ENCODE peak calls at places on chromosomes 1 and 21, in four cellular contexts. P is HepG2, N is K562, L is SK-N-SH. V is an unnamed sample.

GRCh38 chr1:189708674-189709073 is 769.0 kb downstream of the BRINP3 start:
- DNase-seq in P (no peak), N (no peak), L (peak), V (peak)

GRCh38 chr1:28773105-28773504 is 36.4 kb downstream of the YTHDF2 start:
- DNase-seq in P (no peak), N (peak), L (no peak), V (no peak)

GRCh38 chr1:204592246-204592948 is 76.2 kb downstream of the MDM4 start:
- DNase-seq in P (no peak), N (no peak), L (no peak), V (no peak)

GRCh38 chr1:153773004-153773921 is 1.9 kb upstream of the SLC27A3 start:
- DNase-seq in P (no peak), N (no peak), L (no peak), V (no peak)

GRCh38 chr1:183908095-183908494 is 103.2 kb downstream of the RGL1 start:
- DNase-seq in P (no peak), N (no peak), L (no peak), V (no peak)

GRCh38 chr1:66084442-66084841 is 291.7 kb downstream of the PDE4B start:
- DNase-seq in P (no peak), N (peak), L (no peak), V (no peak)

GRCh38 chr21:31755027-31755426 is 23.1 kb upstream of the SCAF4 start:
- DNase-seq in P (no peak), N (no peak), L (no peak), V (no peak)

GRCh38 chr1:231636157-231636556 is 9.6 kb downstream of the DISC1 start:
- DNase-seq in P (peak), N (no peak), L (no peak), V (no peak)

GRCh38 chr1:111032295-111032897 is 68.7 kb upstream of the LRIF1 start:
- DNase-seq in P (peak), N (peak), L (peak), V (peak)

GRCh38 chr1:212701910-212702309 is 2.3 kb upstream of the BATF3 start:
- DNase-seq in P (no peak), N (no peak), L (no peak), V (no peak)

GRCh38 chr1:185733818-185734709 is at the start of gene HMCN1:
- DNase-seq in P (peak), N (peak), L (peak), V (peak)

GRCh38 chr1:81802601-81803422 is 2.1 kb downstream of the ADGRL2 start:
- DNase-seq in P (no peak), N (no peak), L (peak), V (no peak)

GRCh38 chr1:28199328-28200233 is 23.1 kb upstream of the PTAFR start:
- DNase-seq in P (no peak), N (peak), L (no peak), V (no peak)

GRCh38 chr1:179876289-179876715 is 1.3 kb downstream of the TOR1AIP2 start:
- DNase-seq in P (peak), N (no peak), L (no peak), V (no peak)

DNA sequence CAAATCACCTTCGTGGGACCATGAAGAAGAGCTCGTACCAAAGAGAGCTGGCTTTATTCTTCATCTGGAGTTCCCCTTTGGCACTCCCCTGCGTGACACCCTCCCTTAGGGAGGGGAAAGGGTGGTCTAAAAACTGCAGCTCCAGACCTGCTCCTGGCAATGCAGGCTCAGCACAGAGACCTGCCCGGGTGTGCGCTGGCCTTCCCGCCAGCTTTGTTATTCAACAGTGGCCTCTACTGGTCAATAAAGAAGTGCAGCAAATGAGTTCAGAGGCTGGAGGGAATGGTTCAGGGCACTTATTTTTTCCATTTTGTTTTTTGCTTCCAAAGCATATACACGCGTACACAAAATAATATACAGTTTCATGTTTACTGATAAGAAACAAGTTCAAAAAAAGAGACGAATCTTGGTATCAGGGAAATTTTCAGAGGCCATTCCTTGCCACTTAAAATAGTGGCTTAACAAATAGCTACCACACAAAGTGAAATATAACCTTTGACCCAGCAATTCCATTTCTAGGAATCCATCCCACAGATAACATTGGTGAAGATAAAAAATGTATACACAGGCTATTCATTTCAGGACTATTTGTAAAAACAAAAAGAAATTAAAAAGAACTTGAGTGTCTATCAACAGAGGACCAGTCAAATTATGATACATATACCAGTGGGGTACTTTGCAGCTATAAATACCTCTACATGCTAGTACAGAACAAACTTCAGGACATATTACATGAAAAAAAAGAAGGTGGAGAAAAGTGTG is 8.2 kb downstream of the UBE2G2 start:
- DNase-seq in P (peak), N (peak), L (peak), V (peak)
- TF ChIP-seq ELF1 in P (no peak), N (no peak), L (no peak), V (no peak)

GRCh38 chr1:198933506-198933905 is 294.7 kb downstream of the PTPRC start:
- DNase-seq in P (no peak), N (no peak), L (no peak), V (no peak)
- TF ChIP-seq ELF1 in P (no peak), N (no peak), L (no peak), V (no peak)

GRCh38 chr1:25110037-25110436 is 122.3 kb downstream of the SYF2 start:
- DNase-seq in P (no peak), N (no peak), L (no peak), V (no peak)

GRCh38 chr1:25110480-25110879 is 121.8 kb downstream of the SYF2 start:
- DNase-seq in P (no peak), N (no peak), L (no peak), V (no peak)

GRCh38 chr1:25109527-25109926 is 122.8 kb downstream of the SYF2 start:
- DNase-seq in P (no peak), N (no peak), L (no peak), V (no peak)

GRCh38 chr1:25112400-25112799 is 119.9 kb downstream of the SYF2 start:
- DNase-seq in P (no peak), N (no peak), L (no peak), V (no peak)

GRCh38 chr1:25111706-25112105 is 120.6 kb downstream of the SYF2 start:
- DNase-seq in P (no peak), N (no peak), L (no peak), V (no peak)
- TF ChIP-seq ELF1 in P (no peak), N (no peak), L (no peak), V (no peak)

GRCh38 chr1:96962807-96963206 is 241.2 kb downstream of the PTBP2 start:
- DNase-seq in P (no peak), N (no peak), L (no peak), V (no peak)
- TF ChIP-seq ELF1 in P (no peak), N (no peak), L (no peak), V (no peak)

GRCh38 chr1:8350914-8351684 is 33.2 kb downstream of the SLC45A1 start:
- DNase-seq in P (no peak), N (no peak), L (no peak), V (no peak)
- TF ChIP-seq ELF1 in P (no peak), N (no peak), L (no peak), V (no peak)

V was measured in HCT116.